ENCODE peak calls at places on chromosomes 3 and 15, in six cellular contexts. V is fibroblast of lung, C is endothelial cell, K is IMR-90, Q is brain microvascular endothelial cell, H is NB4. Z is an unnamed sample.

GRCh38 chr15:101111570-101112262 is 140.1 kb downstream of the CHSY1 start:
- DNase-seq in H (no peak), Q (no peak), C (no peak), V (no peak), K (no peak), Z (no peak)

GRCh38 chr15:80404057-80404718 is at the start of gene ARNT2:
- DNase-seq in K (peak; percentile 25), H (no peak), V (peak; percentile 33), C (peak; percentile 26), Q (no peak), Z (no peak)

GRCh38 chr3:42533161-42533897 is 30.9 kb downstream of the VIPR1 start:
- DNase-seq in K (no peak), Q (no peak), V (no peak), H (no peak), C (no peak), Z (no peak)

GRCh38 chr3:10169000-10169496 is 4.3 kb downstream of the IRAK2 start:
- DNase-seq in Q (no peak), H (no peak), K (no peak), V (no peak), C (no peak), Z (no peak)

GRCh38 chr3:102460579-102460978 is 25.8 kb downstream of the ZPLD1 start:
- DNase-seq in K (peak; percentile 3), V (peak; percentile 9), C (no peak), H (no peak), Q (no peak), Z (no peak)

GRCh38 chr3:122615303-122615702 is 37.9 kb downstream of the PARP15 start:
- DNase-seq in K (no peak), C (no peak), Q (peak; percentile 44), H (no peak), V (no peak), Z (peak; percentile 1)

GRCh38 chr15:45377630-45378148 is 655 bp downstream of the GATM start:
- DNase-seq in K (no peak), V (no peak), C (no peak), Q (no peak), H (no peak), Z (no peak)

GRCh38 chr3:2061360-2061759 is 37.3 kb upstream of the CNTN4 start:
- DNase-seq in K (no peak), V (no peak), C (no peak), Q (no peak), H (no peak), Z (no peak)

GRCh38 chr3:177300039-177300833 is 103.0 kb upstream of the TBL1XR1 start:
- DNase-seq in K (peak; percentile 68), Q (peak; percentile 42), V (peak; percentile 78), C (no peak), H (peak; percentile 77), Z (peak; percentile 9)

DNA sequence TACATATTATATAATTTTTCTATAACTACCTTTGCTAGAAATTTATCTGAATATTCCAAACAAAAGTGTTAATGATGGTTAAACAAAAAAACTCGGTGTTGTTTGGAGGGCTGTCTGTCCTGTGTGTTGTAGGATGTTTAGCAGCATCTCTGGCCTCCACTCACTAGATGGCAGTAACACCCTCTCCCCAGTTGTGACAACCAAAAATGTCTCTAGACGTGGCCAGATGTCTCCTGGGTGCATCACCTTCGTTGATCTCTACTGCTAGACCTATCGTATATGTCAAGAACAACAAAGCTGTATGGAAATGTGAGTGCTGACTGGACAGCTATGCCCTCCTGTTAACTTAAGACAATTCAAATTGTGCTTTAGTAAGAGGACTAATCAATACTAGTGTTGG is 14.1 kb downstream of the ANKRD34C start:
- DNase-seq in Q (no peak), K (no peak), C (no peak), H (peak; percentile 18), V (no peak), Z (no peak)
- TF ChIP-seq CTCF in Q (peak; percentile 29), K (no peak), C (no peak), H (peak; percentile 34), V (no peak), Z (no peak)

DNA sequence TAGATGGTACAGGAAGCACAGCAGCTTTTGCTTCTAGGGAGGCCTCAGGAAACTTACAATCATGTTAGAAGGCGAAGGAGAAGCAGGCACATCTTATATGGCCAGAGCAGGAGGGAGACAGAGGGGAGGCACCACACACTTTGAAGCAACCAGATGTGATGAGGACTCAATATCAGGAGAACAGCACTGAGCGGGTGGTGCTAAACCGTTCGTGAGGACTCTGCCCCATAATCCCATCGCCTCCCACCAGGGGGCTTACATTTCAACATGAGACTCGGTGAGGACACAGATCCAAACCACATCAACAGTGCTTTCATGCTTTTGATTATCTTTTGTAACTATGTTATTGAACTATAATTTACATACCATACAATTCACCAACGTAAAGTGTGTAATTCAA is 7.6 kb upstream of the TMEM44 start:
- DNase-seq in C (peak; percentile 55), K (peak; percentile 9), Q (no peak), H (peak; percentile 55), V (peak; percentile 56), Z (no peak)
- TF ChIP-seq CTCF in C (peak; percentile 42), K (peak; percentile 14), Q (peak; percentile 67), H (peak; percentile 52), V (peak; percentile 10), Z (peak; percentile 59)

DNA sequence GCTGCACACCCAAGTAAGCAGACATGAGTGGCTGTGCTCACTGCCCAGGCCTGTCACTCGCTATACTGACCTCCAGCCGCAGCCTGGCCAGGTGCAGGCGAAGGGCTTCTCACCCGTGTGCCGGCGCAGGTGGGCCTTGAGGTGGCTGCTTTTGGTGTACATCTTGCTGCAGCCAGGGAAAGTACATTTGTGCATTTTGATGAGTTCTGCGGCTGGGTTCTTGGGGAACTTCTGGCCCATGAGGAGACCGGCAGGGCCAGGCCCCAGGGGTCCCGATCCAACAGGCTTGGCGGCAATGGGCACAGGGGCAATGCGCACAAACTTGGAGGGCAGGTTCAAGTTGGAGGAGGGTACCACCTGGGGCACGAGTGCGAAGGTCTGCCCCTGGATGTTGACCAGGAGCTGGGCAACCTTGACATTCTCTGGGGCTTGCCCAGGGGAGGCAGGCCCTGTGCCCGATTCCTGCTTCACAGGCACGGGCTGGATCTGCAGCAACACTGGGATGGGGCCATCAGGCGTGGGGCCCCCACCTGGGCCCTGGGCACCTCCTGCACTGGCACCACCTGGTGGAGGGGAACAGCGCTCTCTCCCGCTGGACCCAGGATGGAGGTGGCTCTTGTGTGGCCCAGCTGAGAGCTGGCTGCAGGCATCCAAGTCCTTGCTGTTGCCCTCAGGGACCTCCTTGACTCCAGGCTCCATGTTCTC is 5.3 kb downstream of the KLF15 start:
- DNase-seq in C (no peak), V (no peak), K (no peak), Q (no peak), H (no peak), Z (no peak)
- TF ChIP-seq CTCF in C (no peak), V (no peak), K (no peak), Q (no peak), H (no peak), Z (peak; percentile 48)

GRCh38 chr3:116077059-116077458 is 368.2 kb downstream of the LSAMP start:
- DNase-seq in C (no peak), V (no peak), H (no peak), K (no peak), Q (no peak), Z (no peak)
- TF ChIP-seq CTCF in C (no peak), V (no peak), H (no peak), K (no peak), Q (no peak), Z (no peak)

DNA sequence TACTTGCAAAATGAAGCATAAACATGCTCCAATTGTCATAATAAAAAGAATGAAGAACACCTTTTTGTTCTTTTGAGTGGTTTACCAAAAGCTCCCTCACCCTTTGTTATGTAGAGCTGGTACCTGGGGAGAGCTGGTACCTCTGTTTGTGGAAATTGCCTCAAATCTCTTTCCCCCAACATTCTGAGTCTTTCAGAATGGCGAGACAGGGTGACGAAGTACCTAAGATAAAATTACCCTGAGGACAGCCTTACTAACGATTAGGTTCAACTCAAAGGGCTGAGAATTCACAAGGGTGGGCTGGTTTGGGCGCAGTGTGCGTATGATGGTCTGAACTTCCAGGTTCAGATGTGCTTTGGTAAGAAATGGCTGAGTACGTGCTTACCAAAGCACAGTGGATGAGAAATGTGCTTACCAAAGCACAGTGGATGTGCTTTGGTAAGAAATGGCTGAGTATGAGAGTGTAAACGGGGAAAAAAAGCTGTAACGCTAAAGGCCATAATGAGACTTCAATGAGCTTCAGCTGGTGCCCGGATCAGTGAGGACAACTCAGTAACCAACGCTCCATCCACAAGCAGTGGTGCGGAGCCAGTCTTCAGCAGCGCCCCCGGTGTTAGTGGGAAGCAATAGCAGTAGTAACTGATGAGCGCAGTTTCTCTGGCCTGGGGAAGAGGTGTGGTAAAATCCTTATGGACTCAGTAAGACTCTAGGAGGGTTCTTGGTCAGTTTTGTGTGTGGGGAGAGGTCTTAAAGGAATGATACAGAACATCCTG is 72.3 kb upstream of the LRIG1 start:
- DNase-seq in Q (no peak), H (peak; percentile 10), K (no peak), C (peak; percentile 66), V (no peak), Z (no peak)
- TF ChIP-seq CTCF in Q (peak; percentile 62), H (peak; percentile 48), K (peak; percentile 10), C (peak; percentile 76), V (no peak), Z (peak; percentile 43)

DNA sequence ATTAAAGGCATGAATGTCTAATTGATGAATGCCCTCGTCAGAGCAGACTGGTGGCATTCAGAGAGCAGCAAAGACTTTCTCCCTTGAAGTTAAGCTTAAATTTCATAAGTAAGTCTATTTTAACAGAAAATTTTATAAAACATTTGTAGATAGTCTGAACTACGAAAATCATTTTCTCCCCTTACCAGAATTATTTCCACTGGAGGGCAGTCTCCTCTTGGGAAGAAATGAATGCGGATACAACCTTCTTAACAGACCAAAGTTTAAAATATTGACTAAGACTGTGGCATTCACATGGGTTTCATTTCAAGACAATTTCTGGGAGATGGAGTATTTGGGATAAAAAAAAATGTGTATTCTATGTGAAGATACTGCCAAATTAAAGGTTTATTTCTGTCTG is 669.0 kb downstream of the FHIT start:
- DNase-seq in V (peak; percentile 24), C (peak; percentile 8), Q (no peak), K (no peak), H (no peak), Z (peak; percentile 13)
- TF ChIP-seq CTCF in V (no peak), C (peak; percentile 54), Q (peak; percentile 26), K (peak; percentile 18), H (no peak), Z (peak; percentile 66)

GRCh38 chr3:85304360-85304964 is 345.7 kb downstream of the CADM2 start:
- DNase-seq in Q (no peak), C (no peak), H (no peak), V (peak; percentile 0), K (no peak), Z (no peak)
- TF ChIP-seq CTCF in Q (peak; percentile 29), C (peak; percentile 74), H (no peak), V (no peak), K (peak; percentile 35), Z (peak; percentile 65)

DNA sequence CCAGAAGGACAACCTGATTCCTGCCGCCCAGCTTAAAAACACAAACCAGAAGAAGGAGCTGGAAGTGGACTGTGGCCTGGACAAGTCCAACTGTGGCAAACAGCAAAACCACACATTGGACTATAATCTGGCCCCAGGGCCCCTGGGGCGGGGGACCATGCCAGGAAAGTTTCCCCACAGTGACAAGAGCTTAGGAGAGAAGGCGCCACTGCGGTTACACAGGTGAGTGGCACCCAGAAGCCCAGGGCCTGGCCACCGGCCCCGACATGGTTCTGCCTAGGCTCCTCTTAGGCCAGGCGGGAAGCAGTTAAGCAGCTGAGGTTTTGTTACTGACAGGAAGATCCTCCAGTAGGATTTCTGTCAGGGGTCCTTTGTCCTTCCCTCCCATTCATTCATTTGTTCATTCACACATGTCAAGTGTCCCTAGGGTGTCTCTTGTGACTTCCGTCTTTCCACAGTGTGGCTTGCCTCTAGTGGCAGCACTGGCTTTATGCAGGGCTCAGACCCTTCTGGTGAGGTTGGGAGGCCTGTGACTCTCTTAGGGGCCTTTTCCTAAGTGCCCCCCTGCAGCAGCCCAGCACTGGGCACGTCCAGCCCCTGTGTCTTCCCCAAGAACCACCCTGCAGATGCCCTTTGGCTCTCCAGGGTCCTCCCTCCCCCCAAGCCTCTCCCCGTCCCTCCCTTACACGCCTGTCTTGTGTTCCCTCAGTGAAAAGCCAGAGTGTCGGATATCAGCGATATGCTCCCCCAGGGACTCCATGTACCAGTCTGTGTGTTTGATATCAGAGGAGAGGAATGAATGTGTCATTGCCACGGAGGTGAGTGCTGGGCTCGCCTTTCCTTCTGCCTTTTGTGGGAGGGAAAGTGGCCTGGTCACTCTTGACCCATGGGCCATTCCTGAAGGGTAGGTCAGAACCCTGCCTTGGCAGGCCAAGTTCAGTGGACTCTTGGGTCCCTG is 7.8 kb downstream of the DLL4 start:
- DNase-seq in Q (peak; percentile 66), C (no peak), V (peak; percentile 60), K (peak; percentile 74), H (no peak), Z (no peak)
- TF ChIP-seq CTCF in Q (peak; percentile 37), C (no peak), V (no peak), K (no peak), H (no peak), Z (peak; percentile 31)